ENCODE peak calls at places on chromosomes 4 and X, in nine cellular contexts. N is Calu3; P is tibial nerve; D is activated T-cell treated with anti-CD3 and anti-CD28 coated beads, Interleukin-2, amount 50 U/mL, for 24 hours; E is T-cell; H is H7; K is left lobe of liver; W is stimulated activated CD8-positive, alpha-beta memory T cell treated with anti-CD3 and anti-CD28 coated beads, Interleukin-7, amount 100 ng/mL, for 24 hours; M is NCI-H1092 treated with DMSO at 0.1 percent for 48 hours. I is an unnamed sample.

GRCh38 chr4:137861682-137862081 is 329.4 kb upstream of the PCDH18 start:
- DNase-seq in N (no peak), P (no peak), D (no peak), E (no peak), H (no peak), K (no peak), W (no peak), M (peak), I (no peak)

GRCh38 chrX:137431693-137432488 is 134.0 kb upstream of the ZIC3 start:
- DNase-seq in N (no peak), P (no peak), D (no peak), E (no peak), H (peak), K (no peak), W (no peak), M (no peak), I (no peak)

GRCh38 chrX:50613846-50614245 is 143.2 kb upstream of the DGKK start:
- DNase-seq in N (no peak), P (no peak), D (no peak), E (no peak), H (no peak), K (no peak), W (no peak), M (no peak), I (no peak)

GRCh38 chr4:110867251-110867960 is 244.5 kb upstream of the PITX2 start:
- DNase-seq in N (no peak), P (no peak), D (no peak), E (no peak), H (no peak), K (no peak), W (no peak), M (no peak), I (no peak)

GRCh38 chr4:106366026-106366425 is 2.6 kb downstream of the GIMD1 start:
- DNase-seq in N (no peak), P (no peak), D (no peak), E (no peak), H (no peak), K (no peak), W (no peak), M (no peak), I (no peak)

GRCh38 chr4:24274401-24275035 is 309.8 kb downstream of the DHX15 start:
- DNase-seq in N (no peak), P (no peak), D (no peak), E (no peak), H (no peak), K (no peak), W (no peak), M (no peak), I (no peak)

GRCh38 chrX:43940811-43941210 is 32.4 kb downstream of the NDP start:
- DNase-seq in N (peak), P (no peak), D (no peak), E (no peak), H (no peak), K (no peak), W (no peak), M (peak), I (no peak)

GRCh38 chr4:102612824-102613366 is 111.7 kb downstream of the NFKB1 start:
- DNase-seq in N (no peak), P (no peak), D (no peak), E (peak), H (no peak), K (no peak), W (no peak), M (no peak), I (no peak)

GRCh38 chr4:102867278-102868152 is 1.3 kb upstream of the CISD2 start:
- DNase-seq in N (no peak), P (no peak), D (no peak), E (no peak), H (no peak), K (no peak), W (no peak), M (no peak), I (no peak)

GRCh38 chr4:178185517-178185916 is 743.3 kb upstream of the AGA start:
- DNase-seq in N (no peak), P (no peak), D (no peak), E (no peak), H (no peak), K (no peak), W (no peak), M (no peak), I (no peak)

GRCh38 chr4:161642708-161643107 is 521.1 kb downstream of the FSTL5 start:
- DNase-seq in N (no peak), P (no peak), D (no peak), E (no peak), H (no peak), K (no peak), W (no peak), M (no peak), I (no peak)

GRCh38 chr4:73661646-73662119 is 41.4 kb upstream of the RASSF6 start:
- DNase-seq in N (no peak), P (no peak), D (no peak), E (no peak), H (no peak), K (no peak), W (no peak), M (no peak), I (no peak)

GRCh38 chrX:73944582-73944947 is 359.4 kb upstream of the ZCCHC13 start:
- DNase-seq in N (no peak), P (no peak), D (no peak), E (no peak), H (peak), K (no peak), W (no peak), M (peak), I (no peak)

GRCh38 chr4:109998867-109999303 is 86.2 kb downstream of the EGF start:
- DNase-seq in N (peak), P (no peak), D (no peak), E (no peak), H (peak), K (no peak), W (no peak), M (peak), I (no peak)

GRCh38 chr4:90069151-90069550 is 58.0 kb upstream of the CCSER1 start:
- DNase-seq in N (peak), P (no peak), D (no peak), E (no peak), H (no peak), K (no peak), W (no peak), M (no peak), I (no peak)

GRCh38 chr4:188714907-188715306 is 575.7 kb downstream of the TRIML1 start:
- DNase-seq in N (no peak), P (no peak), D (no peak), E (no peak), H (no peak), K (no peak), W (no peak), M (no peak), I (no peak)

GRCh38 chr4:177393236-177393635 is 49.0 kb downstream of the AGA start:
- DNase-seq in N (no peak), P (no peak), D (no peak), E (peak), H (no peak), K (no peak), W (no peak), M (no peak), I (no peak)

GRCh38 chrX:68429216-68429615 is 4.1 kb downstream of the OPHN1 start:
- DNase-seq in N (no peak), P (no peak), D (no peak), E (no peak), H (no peak), K (no peak), W (no peak), M (no peak), I (no peak)

GRCh38 chrX:67568769-67569168 is 24.9 kb downstream of the AR start:
- DNase-seq in N (no peak), P (no peak), D (no peak), E (no peak), H (no peak), K (no peak), W (no peak), M (no peak), I (no peak)

GRCh38 chrX:68177542-68177941 is 255.8 kb downstream of the OPHN1 start:
- DNase-seq in N (no peak), P (no peak), D (no peak), E (no peak), H (no peak), K (no peak), W (no peak), M (no peak), I (peak)

GRCh38 chrX:134246282-134246681 is 9.3 kb downstream of the CCDC160 start:
- DNase-seq in N (no peak), P (no peak), D (no peak), E (no peak), H (peak), K (no peak), W (no peak), M (no peak), I (no peak)

GRCh38 chr4:138192113-138192512 is 50.0 kb downstream of the SLC7A11 start:
- DNase-seq in N (no peak), P (no peak), D (no peak), E (no peak), H (no peak), K (no peak), W (no peak), M (no peak), I (no peak)

GRCh38 chr4:100945789-100946188 is 401.5 kb downstream of the PPP3CA start:
- DNase-seq in N (no peak), P (no peak), D (no peak), E (no peak), H (no peak), K (no peak), W (no peak), M (no peak), I (no peak)

GRCh38 chr4:7043521-7044414 is 596 bp downstream of the TADA2B start:
- DNase-seq in N (peak), P (no peak), D (peak), E (peak), H (peak), K (peak), W (no peak), M (peak), I (peak)

GRCh38 chr4:113181289-113182007 is 132.0 kb downstream of the ANK2 start:
- DNase-seq in N (no peak), P (no peak), D (no peak), E (no peak), H (no peak), K (no peak), W (no peak), M (no peak), I (peak)

GRCh38 chr4:185311113-185311888 is 84.4 kb downstream of the LRP2BP start:
- DNase-seq in N (no peak), P (no peak), D (no peak), E (no peak), H (no peak), K (no peak), W (no peak), M (no peak), I (no peak)

GRCh38 chr4:165332502-165332901 is 5.0 kb downstream of the MSMO1 start:
- DNase-seq in N (no peak), P (no peak), D (no peak), E (no peak), H (no peak), K (no peak), W (no peak), M (no peak), I (no peak)

GRCh38 chr4:129093173-129093974 is at the start of gene SCLT1:
- DNase-seq in N (peak), P (peak), D (peak), E (peak), H (peak), K (peak), W (peak), M (peak), I (peak)

GRCh38 chr4:107855723-107856122 is 31.0 kb downstream of the SGMS2 start:
- DNase-seq in N (no peak), P (no peak), D (no peak), E (no peak), H (no peak), K (no peak), W (no peak), M (no peak), I (no peak)

GRCh38 chr4:53744446-53745160 is 153.3 kb upstream of the LNX1 start:
- DNase-seq in N (no peak), P (no peak), D (no peak), E (no peak), H (no peak), K (no peak), W (no peak), M (peak), I (no peak)

GRCh38 chr4:158845166-158846041 is 76.6 kb downstream of the FNIP2 start:
- DNase-seq in N (no peak), P (no peak), D (no peak), E (no peak), H (peak), K (no peak), W (no peak), M (no peak), I (no peak)

I was measured in gastrocnemius medialis.